ENCODE peak calls at places on chromosomes 16 and 17, in six cellular contexts. One of them, this sample, is unnamed.

GRCh38 chr17:34437188-34437587 is 74.2 kb upstream of the CCL1 start:
- DNase-seq in ELR: no peak
- DNase-seq in body of pancreas: no peak
- DNase-seq in GM12865: no peak
- DNase-seq in HS-5: no peak
- DNase-seq in activated T-helper 1 cell treated with anti-CD3 and anti-CD28 coated beads, Interleukin-2, amount 50 U/mL, for 16 hours: no peak
- DNase-seq in this sample: no peak

GRCh38 chr16:50037791-50038190 is 12.8 kb downstream of the CNEP1R1 start:
- DNase-seq in GM12865: no peak
- DNase-seq in body of pancreas: no peak
- DNase-seq in activated T-helper 1 cell treated with anti-CD3 and anti-CD28 coated beads, Interleukin-2, amount 50 U/mL, for 16 hours: no peak
- DNase-seq in HS-5: no peak
- DNase-seq in ELR: no peak
- DNase-seq in this sample: no peak

GRCh38 chr17:77327566-77328463 is 187.0 kb downstream of the SEC14L1 start:
- DNase-seq in activated T-helper 1 cell treated with anti-CD3 and anti-CD28 coated beads, Interleukin-2, amount 50 U/mL, for 16 hours: no peak
- DNase-seq in HS-5: no peak
- DNase-seq in ELR: no peak
- DNase-seq in GM12865: no peak
- DNase-seq in body of pancreas: peak; percentile 6
- DNase-seq in this sample: peak; percentile 53

GRCh38 chr16:75996491-75996890 is 270.2 kb upstream of the CPHXL start:
- DNase-seq in GM12865: peak; percentile 64
- DNase-seq in activated T-helper 1 cell treated with anti-CD3 and anti-CD28 coated beads, Interleukin-2, amount 50 U/mL, for 16 hours: no peak
- DNase-seq in HS-5: peak; percentile 70
- DNase-seq in body of pancreas: no peak
- DNase-seq in ELR: no peak
- DNase-seq in this sample: no peak

GRCh38 chr17:15289285-15290185 is 24.4 kb upstream of the PMP22 start:
- DNase-seq in ELR: peak; percentile 42
- DNase-seq in HS-5: peak; percentile 29
- DNase-seq in body of pancreas: no peak
- DNase-seq in GM12865: no peak
- DNase-seq in activated T-helper 1 cell treated with anti-CD3 and anti-CD28 coated beads, Interleukin-2, amount 50 U/mL, for 16 hours: no peak
- DNase-seq in this sample: no peak

GRCh38 chr17:40915199-40915661 is 22.2 kb downstream of the KRT23 start:
- DNase-seq in HS-5: peak; percentile 92
- DNase-seq in activated T-helper 1 cell treated with anti-CD3 and anti-CD28 coated beads, Interleukin-2, amount 50 U/mL, for 16 hours: no peak
- DNase-seq in GM12865: peak; percentile 61
- DNase-seq in ELR: peak; percentile 99
- DNase-seq in body of pancreas: no peak
- DNase-seq in this sample: no peak

GRCh38 chr17:73555199-73555810 is 88.9 kb downstream of the SDK2 start:
- DNase-seq in GM12865: no peak
- DNase-seq in HS-5: no peak
- DNase-seq in activated T-helper 1 cell treated with anti-CD3 and anti-CD28 coated beads, Interleukin-2, amount 50 U/mL, for 16 hours: no peak
- DNase-seq in body of pancreas: no peak
- DNase-seq in ELR: no peak
- DNase-seq in this sample: no peak

GRCh38 chr16:3992297-3993051 is 112.0 kb upstream of the CREBBP start:
- DNase-seq in HS-5: no peak
- DNase-seq in GM12865: no peak
- DNase-seq in body of pancreas: no peak
- DNase-seq in ELR: no peak
- DNase-seq in activated T-helper 1 cell treated with anti-CD3 and anti-CD28 coated beads, Interleukin-2, amount 50 U/mL, for 16 hours: no peak
- DNase-seq in this sample: no peak

GRCh38 chr17:66975614-66976378 is 11.3 kb downstream of the CACNG4 start:
- DNase-seq in ELR: peak; percentile 46
- DNase-seq in body of pancreas: no peak
- DNase-seq in activated T-helper 1 cell treated with anti-CD3 and anti-CD28 coated beads, Interleukin-2, amount 50 U/mL, for 16 hours: no peak
- DNase-seq in GM12865: peak; percentile 37
- DNase-seq in HS-5: no peak
- DNase-seq in this sample: peak; percentile 27

GRCh38 chr16:4660454-4661007 is 32.8 kb upstream of the NUDT16L1 start:
- DNase-seq in GM12865: no peak
- DNase-seq in HS-5: no peak
- DNase-seq in ELR: peak; percentile 47
- DNase-seq in body of pancreas: peak; percentile 44
- DNase-seq in activated T-helper 1 cell treated with anti-CD3 and anti-CD28 coated beads, Interleukin-2, amount 50 U/mL, for 16 hours: peak; percentile 22
- DNase-seq in this sample: no peak

GRCh38 chr16:28010671-28011070 is 52.8 kb downstream of the GSG1L start:
- DNase-seq in GM12865: no peak
- DNase-seq in activated T-helper 1 cell treated with anti-CD3 and anti-CD28 coated beads, Interleukin-2, amount 50 U/mL, for 16 hours: no peak
- DNase-seq in HS-5: peak; percentile 23
- DNase-seq in body of pancreas: no peak
- DNase-seq in ELR: peak; percentile 37
- DNase-seq in this sample: no peak

GRCh38 chr17:13885953-13886889 is 183.1 kb upstream of the COX10 start:
- DNase-seq in HS-5: no peak
- DNase-seq in ELR: peak; percentile 6
- DNase-seq in GM12865: no peak
- DNase-seq in activated T-helper 1 cell treated with anti-CD3 and anti-CD28 coated beads, Interleukin-2, amount 50 U/mL, for 16 hours: no peak
- DNase-seq in body of pancreas: no peak
- DNase-seq in this sample: no peak

GRCh38 chr17:74512624-74513084 is 18.6 kb downstream of the CD300LB start:
- DNase-seq in activated T-helper 1 cell treated with anti-CD3 and anti-CD28 coated beads, Interleukin-2, amount 50 U/mL, for 16 hours: no peak
- DNase-seq in GM12865: peak; percentile 25
- DNase-seq in body of pancreas: no peak
- DNase-seq in HS-5: peak; percentile 71
- DNase-seq in ELR: peak; percentile 8
- DNase-seq in this sample: no peak

GRCh38 chr16:1789643-1790045 is 3.9 kb downstream of the IGFALS start:
- DNase-seq in ELR: no peak
- DNase-seq in GM12865: no peak
- DNase-seq in HS-5: no peak
- DNase-seq in activated T-helper 1 cell treated with anti-CD3 and anti-CD28 coated beads, Interleukin-2, amount 50 U/mL, for 16 hours: no peak
- DNase-seq in body of pancreas: no peak
- DNase-seq in this sample: no peak

GRCh38 chr17:47735536-47736011 is 2.5 kb downstream of the TBX21 start:
- DNase-seq in activated T-helper 1 cell treated with anti-CD3 and anti-CD28 coated beads, Interleukin-2, amount 50 U/mL, for 16 hours: no peak
- DNase-seq in HS-5: no peak
- DNase-seq in ELR: no peak
- DNase-seq in body of pancreas: no peak
- DNase-seq in GM12865: peak; percentile 80
- DNase-seq in this sample: no peak

GRCh38 chr17:27577124-27577761 is 53.7 kb upstream of the LGALS9 start:
- DNase-seq in activated T-helper 1 cell treated with anti-CD3 and anti-CD28 coated beads, Interleukin-2, amount 50 U/mL, for 16 hours: no peak
- DNase-seq in ELR: peak; percentile 44
- DNase-seq in GM12865: no peak
- DNase-seq in HS-5: no peak
- DNase-seq in body of pancreas: peak; percentile 67
- DNase-seq in this sample: no peak

GRCh38 chr17:77616243-77616731 is 342.2 kb upstream of the TNRC6C start:
- DNase-seq in activated T-helper 1 cell treated with anti-CD3 and anti-CD28 coated beads, Interleukin-2, amount 50 U/mL, for 16 hours: no peak
- DNase-seq in ELR: peak; percentile 67
- DNase-seq in HS-5: no peak
- DNase-seq in body of pancreas: no peak
- DNase-seq in GM12865: no peak
- DNase-seq in this sample: no peak

GRCh38 chr16:4323071-4323844 is 7.4 kb downstream of the GLIS2 start:
- DNase-seq in activated T-helper 1 cell treated with anti-CD3 and anti-CD28 coated beads, Interleukin-2, amount 50 U/mL, for 16 hours: no peak
- DNase-seq in HS-5: no peak
- DNase-seq in body of pancreas: peak; percentile 49
- DNase-seq in ELR: no peak
- DNase-seq in GM12865: no peak
- DNase-seq in this sample: no peak

GRCh38 chr17:60327122-60327869 is 64.6 kb downstream of the USP32 start:
- DNase-seq in body of pancreas: no peak
- DNase-seq in ELR: no peak
- DNase-seq in HS-5: no peak
- DNase-seq in GM12865: no peak
- DNase-seq in activated T-helper 1 cell treated with anti-CD3 and anti-CD28 coated beads, Interleukin-2, amount 50 U/mL, for 16 hours: no peak
- DNase-seq in this sample: no peak

GRCh38 chr17:79221597-79221996 is 147.0 kb downstream of the ENGASE start:
- DNase-seq in body of pancreas: no peak
- DNase-seq in GM12865: no peak
- DNase-seq in HS-5: no peak
- DNase-seq in activated T-helper 1 cell treated with anti-CD3 and anti-CD28 coated beads, Interleukin-2, amount 50 U/mL, for 16 hours: no peak
- DNase-seq in ELR: no peak
- DNase-seq in this sample: no peak

GRCh38 chr16:23206986-23207385 is 24.4 kb downstream of the SCNN1G start:
- DNase-seq in GM12865: no peak
- DNase-seq in body of pancreas: no peak
- DNase-seq in HS-5: no peak
- DNase-seq in activated T-helper 1 cell treated with anti-CD3 and anti-CD28 coated beads, Interleukin-2, amount 50 U/mL, for 16 hours: no peak
- DNase-seq in ELR: no peak
- DNase-seq in this sample: no peak

GRCh38 chr16:79607587-79607986 is 7.0 kb upstream of the MAF start:
- DNase-seq in activated T-helper 1 cell treated with anti-CD3 and anti-CD28 coated beads, Interleukin-2, amount 50 U/mL, for 16 hours: no peak
- DNase-seq in ELR: no peak
- DNase-seq in GM12865: no peak
- DNase-seq in HS-5: no peak
- DNase-seq in body of pancreas: no peak
- DNase-seq in this sample: no peak

GRCh38 chr16:30434852-30435251 is 5.0 kb upstream of the DCTPP1 start:
- DNase-seq in activated T-helper 1 cell treated with anti-CD3 and anti-CD28 coated beads, Interleukin-2, amount 50 U/mL, for 16 hours: no peak
- DNase-seq in HS-5: no peak
- DNase-seq in GM12865: no peak
- DNase-seq in body of pancreas: no peak
- DNase-seq in ELR: no peak
- DNase-seq in this sample: no peak

GRCh38 chr17:21313320-21313719 is 28.8 kb downstream of the MAP2K3 start:
- DNase-seq in body of pancreas: peak; percentile 8
- DNase-seq in GM12865: no peak
- DNase-seq in activated T-helper 1 cell treated with anti-CD3 and anti-CD28 coated beads, Interleukin-2, amount 50 U/mL, for 16 hours: no peak
- DNase-seq in HS-5: no peak
- DNase-seq in ELR: no peak
- DNase-seq in this sample: no peak

GRCh38 chr16:66905633-66906539 is 12.8 kb downstream of the CDH16 start:
- DNase-seq in activated T-helper 1 cell treated with anti-CD3 and anti-CD28 coated beads, Interleukin-2, amount 50 U/mL, for 16 hours: no peak
- DNase-seq in ELR: no peak
- DNase-seq in body of pancreas: peak; percentile 57
- DNase-seq in GM12865: peak; percentile 55
- DNase-seq in HS-5: no peak
- DNase-seq in this sample: peak; percentile 43

This sample was measured in OCI-LY7.